ENCODE peak calls at places on chromosomes 11 and 22, in six cellular contexts. K, D, B, U, H and G are unnamed samples.

GRCh38 chr11:32340181-32340580 is 95.2 kb downstream of the WT1 start:
- DNase-seq in K (no peak), D (no peak), B (no peak), U (no peak), H (no peak), G (no peak)

GRCh38 chr11:70522613-70523311 is 124.4 kb downstream of the CTTN start:
- DNase-seq in K (no peak), D (no peak), B (no peak), U (no peak), H (no peak), G (no peak)

GRCh38 chr11:123357990-123358827 is 71.9 kb upstream of the GRAMD1B start:
- DNase-seq in K (peak), D (peak), B (no peak), U (peak), H (peak), G (peak)

GRCh38 chr11:131849485-131849884 is 479.1 kb downstream of the NTM start:
- DNase-seq in K (no peak), D (no peak), B (no peak), U (no peak), H (no peak), G (no peak)

GRCh38 chr11:122634507-122634906 is 21.0 kb upstream of the UBASH3B start:
- DNase-seq in K (peak), D (no peak), B (no peak), U (peak), H (no peak), G (no peak)

GRCh38 chr11:9974375-9974774 is 310.5 kb downstream of the SWAP70 start:
- DNase-seq in K (no peak), D (no peak), B (no peak), U (no peak), H (no peak), G (no peak)

GRCh38 chr11:131614514-131615085 is 244.2 kb downstream of the NTM start:
- DNase-seq in K (no peak), D (no peak), B (no peak), U (no peak), H (no peak), G (no peak)

GRCh38 chr11:5348516-5349194 is 2.7 kb upstream of the OR51B6 start:
- DNase-seq in K (no peak), D (no peak), B (no peak), U (no peak), H (no peak), G (no peak)

GRCh38 chr11:94513091-94513490 is 830 bp downstream of the C11orf97 start:
- DNase-seq in K (peak), D (no peak), B (no peak), U (peak), H (no peak), G (no peak)

GRCh38 chr11:46279393-46280099 is 2.1 kb downstream of the CREB3L1 start:
- DNase-seq in K (peak), D (peak), B (no peak), U (peak), H (no peak), G (no peak)

GRCh38 chr11:38937709-38938108 is 2339.7 kb upstream of the RAG2 start:
- DNase-seq in K (no peak), D (no peak), B (no peak), U (peak), H (no peak), G (no peak)

GRCh38 chr11:96149743-96150555 is 193.0 kb downstream of the MAML2 start:
- DNase-seq in K (peak), D (peak), B (no peak), U (peak), H (no peak), G (no peak)

GRCh38 chr22:30969532-30970355 is 679 bp downstream of the TUG1 start:
- DNase-seq in K (peak), D (peak), B (peak), U (peak), H (peak), G (no peak)

GRCh38 chr22:46073683-46074504 is 76.4 kb upstream of the PPARA start:
- DNase-seq in K (peak), D (peak), B (peak), U (no peak), H (no peak), G (no peak)

GRCh38 chr22:23213581-23214341 is 33.5 kb downstream of the BCR start:
- DNase-seq in K (no peak), D (no peak), B (no peak), U (no peak), H (no peak), G (no peak)

GRCh38 chr11:124928942-124929663 is 6.7 kb downstream of the HEPACAM start:
- DNase-seq in K (no peak), D (no peak), B (peak), U (no peak), H (no peak), G (no peak)

GRCh38 chr11:88313441-88313840 is 24.1 kb downstream of the CTSC start:
- DNase-seq in K (peak), D (no peak), B (no peak), U (no peak), H (no peak), G (no peak)

GRCh38 chr11:117457031-117457785 is 129.6 kb downstream of the CEP164 start:
- DNase-seq in K (no peak), D (no peak), B (no peak), U (no peak), H (peak), G (no peak)

GRCh38 chr11:115420524-115420923 is 83.7 kb downstream of the CADM1 start:
- DNase-seq in K (no peak), D (no peak), B (no peak), U (no peak), H (no peak), G (no peak)

GRCh38 chr22:42217019-42217751 is 53.3 kb downstream of the TCF20 start:
- DNase-seq in K (no peak), D (no peak), B (no peak), U (no peak), H (no peak), G (no peak)

GRCh38 chr11:117315285-117316196 is 515 bp downstream of the BACE1 start:
- DNase-seq in K (peak), D (no peak), B (no peak), U (no peak), H (peak), G (no peak)

GRCh38 chr22:49586244-49586748 is 241.4 kb downstream of the BRD1 start:
- DNase-seq in K (no peak), D (no peak), B (no peak), U (peak), H (no peak), G (no peak)

GRCh38 chr22:49587987-49588386 is 239.7 kb downstream of the BRD1 start:
- DNase-seq in K (no peak), D (no peak), B (peak), U (no peak), H (no peak), G (no peak)

GRCh38 chr22:49587421-49587820 is 240.3 kb downstream of the BRD1 start:
- DNase-seq in K (no peak), D (no peak), B (peak), U (no peak), H (no peak), G (no peak)

GRCh38 chr22:49585695-49586243 is 241.9 kb downstream of the BRD1 start:
- DNase-seq in K (no peak), D (no peak), B (no peak), U (no peak), H (no peak), G (no peak)

GRCh38 chr22:49586873-49587272 is 240.8 kb downstream of the BRD1 start:
- DNase-seq in K (no peak), D (no peak), B (no peak), U (no peak), H (no peak), G (no peak)
- TF ChIP-seq CTCF in K (no peak), D (no peak), B (no peak), U (no peak), H (no peak), G (no peak)

DNA sequence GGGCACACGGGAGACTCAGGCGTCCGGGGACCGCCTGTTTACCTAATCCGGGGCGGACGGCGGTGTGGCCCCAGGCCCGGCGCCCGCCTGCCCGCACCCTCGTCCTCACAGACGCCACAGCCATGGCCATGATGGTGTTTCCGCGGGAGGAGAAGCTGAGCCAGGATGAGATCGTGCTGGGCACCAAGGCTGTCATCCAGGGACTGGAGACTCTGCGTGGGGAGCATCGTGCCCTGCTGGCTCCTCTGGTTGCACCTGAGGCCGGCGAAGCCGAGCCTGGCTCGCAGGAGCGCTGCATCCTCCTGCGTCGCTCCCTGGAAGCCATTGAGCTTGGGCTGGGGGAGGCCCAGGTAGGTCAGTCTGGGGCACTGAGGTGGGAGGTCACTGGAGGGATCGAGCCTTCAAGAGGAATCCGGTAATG is 10.0 kb upstream of the RAB1B start:
- DNase-seq in K (no peak), D (no peak), B (no peak), U (no peak), H (no peak), G (no peak)
- TF ChIP-seq CTCF in K (no peak), D (no peak), B (no peak), U (peak), H (no peak), G (no peak)

GRCh38 chr11:77508031-77508430 is 34.1 kb upstream of the PAK1 start:
- DNase-seq in K (no peak), D (no peak), B (no peak), U (no peak), H (no peak), G (no peak)
- TF ChIP-seq CTCF in K (peak), D (no peak), B (no peak), U (peak), H (peak), G (no peak)

GRCh38 chr11:101279728-101280127 is 150.1 kb upstream of the PGR start:
- DNase-seq in K (no peak), D (no peak), B (no peak), U (no peak), H (no peak), G (no peak)
- TF ChIP-seq CTCF in K (no peak), D (no peak), B (no peak), U (no peak), H (no peak), G (no peak)

GRCh38 chr22:43537019-43537585 is 125.3 kb downstream of the MPPED1 start:
- DNase-seq in K (no peak), D (no peak), B (peak), U (peak), H (no peak), G (peak)
- TF ChIP-seq CTCF in K (no peak), D (no peak), B (no peak), U (peak), H (no peak), G (no peak)

DNA sequence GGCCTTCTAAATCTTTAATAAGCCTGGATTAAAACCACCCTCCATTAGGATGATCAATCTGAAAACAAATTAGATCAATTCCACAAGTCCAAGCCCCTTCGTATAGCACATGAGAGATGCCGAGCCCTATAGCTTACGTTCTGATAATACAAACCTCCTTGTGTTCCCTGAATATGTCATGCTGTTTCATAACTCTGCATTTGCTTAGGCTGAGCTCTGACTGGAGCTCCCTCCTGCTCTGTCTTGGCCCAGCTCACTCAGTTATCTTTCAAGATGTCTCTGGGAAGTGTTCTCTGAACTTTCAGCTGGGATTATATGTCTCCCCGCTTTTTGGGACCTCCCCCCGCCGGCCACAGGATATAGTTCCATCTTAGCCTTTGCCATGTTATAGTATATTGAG is 43.9 kb downstream of the FDX1 start:
- DNase-seq in K (no peak), D (peak), B (no peak), U (no peak), H (no peak), G (no peak)
- TF ChIP-seq CTCF in K (no peak), D (no peak), B (no peak), U (no peak), H (no peak), G (no peak)

DNA sequence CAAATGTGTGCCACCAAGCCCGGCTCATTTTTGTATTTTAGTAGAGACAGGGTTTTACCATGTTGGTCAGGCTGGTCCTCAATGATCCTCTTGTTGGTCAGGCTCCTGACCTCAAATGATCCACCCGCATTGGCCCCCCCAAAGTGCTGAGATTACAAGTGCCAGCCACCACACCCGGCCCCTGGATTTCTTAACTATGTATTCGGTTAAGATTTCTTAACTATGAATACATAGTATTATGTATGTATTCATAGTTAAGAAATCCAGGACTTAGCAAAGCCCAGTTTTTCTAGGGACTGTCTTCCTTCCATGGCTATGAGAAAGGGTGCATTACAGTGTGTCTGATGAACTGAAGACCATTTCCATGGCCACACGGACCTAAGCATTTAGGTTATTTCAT is 1.7 kb downstream of the C11orf91 start:
- DNase-seq in K (no peak), D (no peak), B (no peak), U (no peak), H (no peak), G (no peak)
- TF ChIP-seq CTCF in K (no peak), D (no peak), B (no peak), U (no peak), H (no peak), G (no peak)

GRCh38 chr11:76672431-76673163 is 2.0 kb upstream of the LRRC32 start:
- DNase-seq in K (no peak), D (peak), B (no peak), U (no peak), H (no peak), G (no peak)
- TF ChIP-seq CTCF in K (no peak), D (no peak), B (no peak), U (no peak), H (no peak), G (no peak)

DNA sequence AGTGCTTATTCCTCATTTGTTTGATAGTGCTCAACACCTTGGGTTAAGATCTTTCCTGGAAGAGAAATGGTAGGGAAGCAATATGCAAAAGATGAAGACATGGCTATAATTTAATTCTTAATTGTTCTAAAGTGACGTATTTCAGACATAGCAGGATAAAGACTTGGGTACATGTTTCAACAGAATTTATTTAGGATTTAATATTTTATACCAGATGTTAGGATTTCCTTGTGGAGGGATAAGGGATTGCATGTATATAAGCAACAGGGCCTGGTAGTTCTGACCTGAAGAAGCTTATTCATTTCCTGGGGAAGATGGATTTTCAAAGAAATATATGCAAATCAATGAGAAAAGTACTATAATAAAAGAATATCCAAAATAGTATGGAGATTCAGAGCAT is 163.8 kb downstream of the FAT3 start:
- DNase-seq in K (peak), D (no peak), B (no peak), U (peak), H (no peak), G (no peak)
- TF ChIP-seq CTCF in K (no peak), D (no peak), B (no peak), U (peak), H (peak), G (peak)

DNA sequence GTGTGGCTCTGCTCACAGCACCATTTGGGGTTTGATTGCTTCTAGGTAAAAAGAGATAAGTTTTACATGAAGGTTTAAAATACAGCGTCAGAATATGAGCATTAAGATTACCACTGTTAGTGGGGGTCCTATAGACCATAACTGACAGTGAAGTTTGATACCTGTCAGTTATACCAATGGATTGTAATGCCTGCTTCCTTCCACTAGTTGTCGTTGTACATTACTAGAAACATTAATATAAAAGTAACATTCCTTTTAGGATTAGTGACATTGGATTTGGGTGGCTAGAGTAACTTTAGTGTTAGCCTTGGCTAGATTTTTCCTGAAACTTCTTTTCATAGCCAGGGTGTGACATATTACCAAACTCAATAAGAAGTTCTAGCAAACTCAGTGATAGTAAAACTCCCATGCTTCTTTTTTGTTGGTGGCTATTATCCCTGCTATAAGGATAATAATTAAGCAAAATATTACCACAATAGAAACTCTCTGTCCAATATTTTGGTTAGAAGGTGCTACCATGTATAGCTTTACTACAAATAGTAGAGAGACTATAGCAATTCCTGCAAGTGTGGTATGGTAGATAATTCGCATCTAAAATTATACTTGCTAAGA is 57.1 kb downstream of the FAM181B start:
- DNase-seq in K (no peak), D (no peak), B (no peak), U (peak), H (no peak), G (no peak)
- TF ChIP-seq CTCF in K (peak), D (peak), B (no peak), U (peak), H (peak), G (peak)